ENCODE peak calls at places on chromosomes 3 and 15, in four cellular contexts. C is Calu3, G is endothelial cell, Q is lower leg skin. F is an unnamed sample.

GRCh38 chr15:73586006-73586654 is 47.1 kb downstream of the NPTN start:
- DNase-seq in C (no peak), Q (no peak), G (no peak), F (no peak)

GRCh38 chr15:93048759-93049161 is 40.3 kb downstream of the RGMA start:
- DNase-seq in Q (peak; percentile 46), C (no peak), G (no peak), F (no peak)

GRCh38 chr3:101133638-101134037 is 140.4 kb upstream of the ABI3BP start:
- DNase-seq in Q (no peak), G (no peak), C (no peak), F (no peak)

GRCh38 chr15:56205061-56205876 is 38.4 kb downstream of the RFX7 start:
- DNase-seq in G (no peak), Q (no peak), C (no peak), F (no peak)

GRCh38 chr3:72413228-72413627 is 435.0 kb downstream of the SHQ1 start:
- DNase-seq in G (no peak), Q (no peak), C (no peak), F (no peak)

GRCh38 chr3:188747487-188747886 is 424.3 kb upstream of the TPRG1 start:
- DNase-seq in Q (no peak), G (no peak), C (no peak), F (no peak)

GRCh38 chr3:197598404-197598980 is 42.7 kb upstream of the BDH1 start:
- DNase-seq in C (no peak), G (no peak), Q (no peak), F (no peak)

GRCh38 chr3:154931484-154931883 is 148.6 kb upstream of the MME start:
- DNase-seq in G (no peak), Q (no peak), C (no peak), F (no peak)

GRCh38 chr3:126550488-126551051 is 8.2 kb downstream of the C3orf22 start:
- DNase-seq in G (peak; percentile 1), C (no peak), Q (no peak), F (no peak)

GRCh38 chr3:48067271-48067670 is 51.1 kb upstream of the MAP4 start:
- DNase-seq in C (no peak), Q (no peak), G (no peak), F (no peak)

GRCh38 chr3:192068464-192069254 is 607.7 kb downstream of the PYDC2 start:
- DNase-seq in G (no peak), Q (no peak), C (no peak), F (no peak)

GRCh38 chr3:112767177-112767576 is 79.5 kb downstream of the CD200R1L start:
- DNase-seq in C (no peak), Q (peak; percentile 41), G (no peak), F (no peak)

GRCh38 chr3:196192036-196193001 is 18.9 kb downstream of the ZDHHC19 start:
- DNase-seq in C (no peak), G (no peak), Q (no peak), F (no peak)

GRCh38 chr15:93266291-93266690 is 177.3 kb upstream of the RGMA start:
- DNase-seq in C (no peak), Q (no peak), G (peak; percentile 24), F (no peak)

GRCh38 chr3:184636774-184637316 is 75.0 kb downstream of the MAGEF1 start:
- DNase-seq in G (no peak), C (peak; percentile 63), Q (no peak), F (no peak)

GRCh38 chr3:17045705-17046104 is 160.9 kb downstream of the PLCL2 start:
- DNase-seq in C (no peak), G (no peak), Q (no peak), F (no peak)

GRCh38 chr3:180913582-180914404 is 1.3 kb downstream of the FXR1 start:
- DNase-seq in Q (no peak), C (no peak), G (no peak), F (no peak)

GRCh38 chr3:176174060-176174459 is 1023.2 kb downstream of the TBL1XR1 start:
- DNase-seq in G (no peak), C (no peak), Q (no peak), F (no peak)

GRCh38 chr3:5360453-5360852 is 172.9 kb downstream of the EDEM1 start:
- DNase-seq in Q (no peak), C (no peak), G (no peak), F (no peak)

GRCh38 chr3:68919000-68919399 is 13.3 kb downstream of the TAFA4 start:
- DNase-seq in Q (no peak), G (peak; percentile 42), C (no peak), F (no peak)

GRCh38 chr3:54897028-54897711 is 30.7 kb downstream of the LRTM1 start:
- DNase-seq in G (no peak), Q (no peak), C (no peak), F (no peak)

GRCh38 chr3:40152482-40153133 is 156.9 kb upstream of the EIF1B start:
- DNase-seq in C (no peak), Q (no peak), G (no peak), F (peak; percentile 60)

GRCh38 chr3:170690133-170690981 is 104.5 kb upstream of the SLC7A14 start:
- DNase-seq in G (peak; percentile 71), Q (no peak), C (peak; percentile 87), F (no peak)

GRCh38 chr15:34049096-34049495 is 10.1 kb upstream of the AVEN start:
- DNase-seq in G (no peak), Q (no peak), C (no peak), F (no peak)

GRCh38 chr15:70120954-70121655 is 23.4 kb upstream of the TLE3 start:
- DNase-seq in G (no peak), Q (no peak), C (no peak), F (no peak)

GRCh38 chr15:50119063-50119700 is at the start of gene ATP8B4:
- DNase-seq in G (peak; percentile 18), Q (no peak), C (no peak), F (no peak)

GRCh38 chr3:35936571-35936970 is 297.2 kb downstream of the ARPP21 start:
- DNase-seq in G (no peak), Q (no peak), C (no peak), F (no peak)

GRCh38 chr3:174132421-174133042 is 726.6 kb upstream of the NAALADL2 start:
- DNase-seq in C (peak; percentile 20), G (no peak), Q (no peak), F (no peak)

GRCh38 chr3:87696276-87697013 is 362.4 kb downstream of the CGGBP1 start:
- DNase-seq in G (no peak), C (no peak), Q (no peak), F (no peak)

GRCh38 chr3:52428151-52429005 is 16.5 kb downstream of the SEMA3G start:
- DNase-seq in G (peak; percentile 56), C (peak; percentile 63), Q (peak; percentile 67), F (no peak)

GRCh38 chr15:26854435-26854834 is 12.4 kb upstream of the GABRA5 start:
- DNase-seq in G (no peak), C (no peak), Q (no peak), F (no peak)

GRCh38 chr15:26848498-26848897 is 18.4 kb upstream of the GABRA5 start:
- DNase-seq in C (no peak), Q (no peak), G (no peak), F (no peak)

GRCh38 chr15:26852980-26853379 is 13.9 kb upstream of the GABRA5 start:
- DNase-seq in G (no peak), C (no peak), Q (no peak), F (no peak)
- TF ChIP-seq CTCF in G (peak; percentile 36), C (no peak), Q (no peak), F (no peak)

GRCh38 chr15:42493694-42494093 is 1.7 kb upstream of the SNAP23 start:
- DNase-seq in C (no peak), G (no peak), Q (no peak), F (no peak)

GRCh38 chr15:42494998-42495360 is 455 bp upstream of the SNAP23 start:
- DNase-seq in G (peak; percentile 20), C (peak; percentile 30), Q (peak; percentile 79), F (no peak)

GRCh38 chr15:42490246-42490742 is 647 bp downstream of the ZNF106 start:
- DNase-seq in G (no peak), C (no peak), Q (no peak), F (no peak)

GRCh38 chr15:42491540-42492225 is 742 bp upstream of the ZNF106 start:
- DNase-seq in C (peak; percentile 8), G (no peak), Q (no peak), F (no peak)

DNA sequence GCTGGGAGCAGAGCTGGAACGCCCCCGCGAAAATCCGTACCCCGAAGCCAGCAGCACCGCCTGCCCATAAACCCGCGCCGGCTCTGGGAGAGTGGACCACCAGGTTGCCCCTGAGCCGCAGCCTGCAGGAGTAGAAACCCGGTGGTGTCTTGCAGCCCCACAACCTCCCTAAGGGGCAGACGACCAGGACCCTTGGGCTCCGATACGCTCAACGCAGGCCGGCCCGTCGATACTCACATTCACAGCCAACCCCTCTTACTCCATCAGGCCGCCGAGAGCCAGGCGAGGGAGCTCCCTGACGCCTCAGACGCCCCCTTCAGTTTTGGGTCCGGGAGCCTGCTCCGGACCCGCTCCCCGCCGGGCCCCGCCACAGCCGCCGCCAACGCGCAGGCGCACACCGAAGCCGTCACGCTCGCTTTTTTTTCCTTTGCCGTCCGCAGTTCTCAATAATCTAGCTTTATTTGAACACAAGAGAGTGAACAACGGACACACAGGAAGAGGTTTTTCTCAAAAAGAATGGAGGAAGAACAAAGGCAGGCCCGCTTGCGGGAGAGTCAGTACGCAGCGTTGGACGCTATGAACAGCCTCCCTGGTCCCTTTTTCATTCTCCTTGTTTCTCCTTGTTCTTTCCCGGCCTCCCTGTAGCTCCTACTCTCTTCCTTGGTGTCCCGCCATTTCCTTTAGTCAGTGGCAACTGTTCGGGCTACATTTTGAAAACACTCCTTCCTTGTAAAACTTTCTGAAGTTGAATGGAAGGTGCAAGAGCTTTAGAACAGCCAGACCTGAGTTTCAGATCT is at the start of gene ZNF106:
- DNase-seq in G (peak; percentile 92), C (peak; percentile 82), Q (peak; percentile 83), F (peak; percentile 95)
- TF ChIP-seq CTCF in G (no peak), C (no peak), Q (no peak), F (no peak)

GRCh38 chr15:57481038-57481705 is 104.9 kb downstream of the CGNL1 start:
- DNase-seq in C (no peak), G (no peak), Q (no peak), F (no peak)
- TF ChIP-seq CTCF in C (no peak), G (no peak), Q (no peak), F (no peak)

DNA sequence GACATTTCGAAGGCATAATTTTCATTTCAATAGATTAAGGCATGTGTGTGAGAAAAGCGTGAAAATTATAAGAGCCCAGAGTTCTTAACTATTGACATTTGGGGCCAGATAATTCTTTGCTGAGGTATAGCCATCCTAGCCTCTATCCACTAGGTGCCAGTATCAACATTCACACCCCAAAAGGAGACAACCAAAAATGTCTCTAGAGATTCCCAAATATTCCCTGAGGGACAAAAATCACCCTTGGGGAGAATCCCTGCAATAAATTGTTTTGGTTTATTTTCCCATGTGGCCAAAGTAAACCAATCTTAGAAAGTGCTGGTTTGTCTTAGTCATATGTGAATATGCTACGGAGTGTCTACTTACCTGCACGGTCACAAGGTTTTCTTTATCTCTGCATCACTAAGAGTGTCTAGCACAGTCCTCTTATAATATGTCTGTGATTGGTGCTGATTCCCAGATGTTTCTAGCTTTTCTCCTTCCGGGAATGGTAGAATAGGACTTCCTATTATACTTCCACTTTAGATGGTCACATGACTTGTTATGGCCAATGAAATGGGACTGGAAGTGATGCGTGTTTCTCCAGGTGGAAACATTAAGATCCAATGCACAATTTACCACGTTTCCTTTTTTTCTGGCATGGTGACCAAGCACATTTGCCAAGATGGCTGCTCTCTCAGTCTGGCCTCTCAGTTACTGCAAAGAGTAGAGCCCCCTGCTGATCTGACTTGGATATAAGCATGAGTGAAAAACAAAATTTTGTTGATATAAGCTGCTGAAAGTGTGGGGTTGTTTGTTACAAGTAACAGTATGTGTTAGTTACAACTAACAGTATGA is 8.0 kb upstream of the KBTBD8 start:
- DNase-seq in C (no peak), G (no peak), Q (no peak), F (no peak)
- TF ChIP-seq CTCF in C (no peak), G (no peak), Q (no peak), F (no peak)

F was measured in esophagus muscularis mucosa.